ENCODE peak calls at places on chromosome 11, in eight cellular contexts. L is HT-29; T is hepatic stellate cell; J is AML-193; O is heart left ventricle; A is tibial artery; S is activated naive CD8-positive, alpha-beta T cell treated with anti-CD3 and anti-CD28 coated beads, Interleukin-2, amount 10 ng/mL, durations not matched to agents 7 days and 5 days; K is anterior cingulate cortex. M is an unnamed sample.
A peak's percentile ranks its signal among the peaks of the same experiment; 100 is the strongest.

GRCh38 chr11:18352581-18352980 is 30.2 kb downstream of the GTF2H1 start:
- DNase-seq in L (no peak), T (peak; percentile 7), J (no peak), O (no peak), A (no peak), S (no peak), K (no peak), M (no peak)

GRCh38 chr11:128341767-128342318 is 245.5 kb downstream of the ETS1 start:
- DNase-seq in L (no peak), T (no peak), J (no peak), O (no peak), A (no peak), S (peak; percentile 38), K (no peak), M (no peak)

GRCh38 chr11:126477526-126478275 is 122.2 kb downstream of the ST3GAL4 start:
- DNase-seq in L (no peak), T (no peak), J (peak; percentile 8), O (peak; percentile 56), A (no peak), S (peak; percentile 38), K (no peak), M (no peak)

GRCh38 chr11:125932301-125932700 is 13.5 kb upstream of the VSIG10L2 start:
- DNase-seq in L (no peak), T (no peak), J (no peak), O (no peak), A (no peak), S (no peak), K (no peak), M (no peak)

GRCh38 chr11:92893276-92893675 is 76.2 kb upstream of the MTNR1B start:
- DNase-seq in L (no peak), T (no peak), J (no peak), O (no peak), A (no peak), S (no peak), K (no peak), M (no peak)

GRCh38 chr11:10514210-10514609 is 26.8 kb downstream of the RNF141 start:
- DNase-seq in L (peak; percentile 42), T (no peak), J (peak; percentile 42), O (no peak), A (no peak), S (no peak), K (no peak), M (no peak)

GRCh38 chr11:132095230-132096165 is 725.1 kb downstream of the NTM start:
- DNase-seq in L (no peak), T (no peak), J (no peak), O (no peak), A (no peak), S (no peak), K (no peak), M (no peak)

GRCh38 chr11:29780756-29781155 is 236.1 kb downstream of the KCNA4 start:
- DNase-seq in L (no peak), T (no peak), J (no peak), O (no peak), A (no peak), S (no peak), K (no peak), M (no peak)

GRCh38 chr11:44568706-44569473 is 3.4 kb downstream of the CD82 start:
- DNase-seq in L (peak; percentile 40), T (peak; percentile 97), J (peak; percentile 92), O (peak; percentile 89), A (peak; percentile 83), S (peak; percentile 73), K (no peak), M (peak; percentile 97)

GRCh38 chr11:122524532-122524882 is 131.0 kb upstream of the UBASH3B start:
- DNase-seq in L (no peak), T (no peak), J (no peak), O (no peak), A (no peak), S (no peak), K (no peak), M (no peak)

GRCh38 chr11:11776714-11777113 is 65.1 kb upstream of the USP47 start:
- DNase-seq in L (no peak), T (no peak), J (no peak), O (no peak), A (no peak), S (no peak), K (no peak), M (no peak)

GRCh38 chr11:75443043-75443442 is 10.0 kb upstream of the KLHL35 start:
- DNase-seq in L (no peak), T (no peak), J (no peak), O (no peak), A (no peak), S (no peak), K (no peak), M (no peak)